ENCODE peak calls at places on chromosomes 4 and X, in ten cellular contexts. D is fibroblast of mammary gland; R is IMR-90; H is CD8-positive, alpha-beta T cell; U is hepatocyte; B is CD4-positive, alpha-beta T cell; E is lower leg skin; I is ascending aorta; N is omental fat pad; G is breast epithelium. Q is an unnamed sample.
A peak's percentile ranks its signal among the peaks of the same experiment; 100 is the strongest.

GRCh38 chr4:41746025-41746439 is 2.5 kb downstream of the PHOX2B start:
- DNase-seq in R (no peak), D (no peak), G (no peak), N (no peak), I (no peak), H (no peak), B (no peak), U (no peak), E (no peak), Q (no peak)

GRCh38 chr4:6873792-6874461 is 35.7 kb upstream of the TBC1D14 start:
- DNase-seq in E (peak; percentile 65), R (peak; percentile 62), D (peak; percentile 68), I (peak; percentile 83), H (peak; percentile 87), G (peak; percentile 68), B (peak; percentile 81), U (peak; percentile 85), N (peak; percentile 67), Q (no peak)

GRCh38 chr4:184423003-184423686 is 51.2 kb downstream of the IRF2 start:
- DNase-seq in G (no peak), I (no peak), H (no peak), E (no peak), B (no peak), N (no peak), U (no peak), R (no peak), D (no peak), Q (no peak)

GRCh38 chr4:7295917-7296660 is 103.8 kb downstream of the SORCS2 start:
- DNase-seq in B (no peak), R (peak; percentile 15), N (peak; percentile 25), G (no peak), D (peak; percentile 37), I (no peak), E (no peak), H (no peak), U (peak; percentile 29), Q (no peak)

GRCh38 chrX:85561216-85561615 is 181.8 kb upstream of the POF1B start:
- DNase-seq in U (no peak), H (no peak), R (no peak), D (no peak), N (no peak), G (no peak), I (no peak), E (no peak), B (no peak), Q (no peak)

GRCh38 chrX:95076449-95076848 is 1402.4 kb downstream of the FAM133A start:
- DNase-seq in U (peak; percentile 43), E (no peak), N (no peak), G (no peak), D (peak; percentile 60), R (peak; percentile 10), B (no peak), I (no peak), H (no peak), Q (no peak)

GRCh38 chrX:9171841-9172240 is 137.9 kb upstream of the FAM9B start:
- DNase-seq in I (no peak), G (no peak), E (no peak), D (peak; percentile 57), N (no peak), B (no peak), H (no peak), R (peak; percentile 82), U (no peak), Q (no peak)

GRCh38 chr4:89434364-89434988 is 126.9 kb upstream of the GPRIN3 start:
- DNase-seq in U (peak; percentile 34), G (no peak), D (peak; percentile 50), I (no peak), N (no peak), H (no peak), B (no peak), R (peak; percentile 35), E (no peak), Q (no peak)

GRCh38 chrX:7067266-7067665 is 80.2 kb upstream of the STS start:
- DNase-seq in D (no peak), H (no peak), N (no peak), G (no peak), U (no peak), I (no peak), R (no peak), B (no peak), E (no peak), Q (no peak)

GRCh38 chrX:7071390-7071789 is 76.1 kb upstream of the STS start:
- DNase-seq in U (no peak), D (no peak), I (no peak), H (no peak), E (no peak), R (no peak), B (no peak), G (no peak), N (no peak), Q (no peak)

GRCh38 chrX:7069556-7069955 is 78.0 kb upstream of the STS start:
- DNase-seq in I (no peak), N (no peak), U (no peak), G (no peak), E (no peak), H (no peak), B (no peak), R (no peak), D (no peak), Q (no peak)

GRCh38 chrX:7065473-7065872 is 82.0 kb upstream of the STS start:
- DNase-seq in N (no peak), B (no peak), G (no peak), H (no peak), E (no peak), I (no peak), U (no peak), R (no peak), D (no peak), Q (no peak)

GRCh38 chrX:7068939-7069367 is 78.6 kb upstream of the STS start:
- DNase-seq in E (no peak), B (peak; percentile 0), D (no peak), U (no peak), H (no peak), G (no peak), N (no peak), R (no peak), I (no peak), Q (no peak)
- TF ChIP-seq CTCF in E (no peak), B (peak; percentile 24), D (peak; percentile 15), U (no peak), H (no peak), G (no peak), N (no peak), R (no peak), I (no peak), Q (no peak)

GRCh38 chr4:153792893-153793227 is 4.0 kb upstream of the SFRP2 start:
- DNase-seq in H (no peak), N (no peak), B (no peak), E (no peak), D (no peak), I (no peak), R (no peak), U (no peak), G (no peak), Q (no peak)

GRCh38 chr4:153789741-153790651 is 1.1 kb upstream of the SFRP2 start:
- DNase-seq in N (no peak), D (peak; percentile 76), I (no peak), H (no peak), G (no peak), R (no peak), E (no peak), B (no peak), U (no peak), Q (no peak)

GRCh38 chr4:153794001-153794400 is 5.1 kb upstream of the SFRP2 start:
- DNase-seq in E (no peak), D (no peak), N (no peak), R (no peak), B (no peak), I (no peak), U (peak; percentile 43), G (no peak), H (no peak), Q (no peak)

GRCh38 chr4:153790962-153791551 is 2.2 kb upstream of the SFRP2 start:
- DNase-seq in E (no peak), B (no peak), I (no peak), R (no peak), D (peak; percentile 64), U (peak; percentile 68), H (no peak), N (no peak), G (no peak), Q (no peak)

DNA sequence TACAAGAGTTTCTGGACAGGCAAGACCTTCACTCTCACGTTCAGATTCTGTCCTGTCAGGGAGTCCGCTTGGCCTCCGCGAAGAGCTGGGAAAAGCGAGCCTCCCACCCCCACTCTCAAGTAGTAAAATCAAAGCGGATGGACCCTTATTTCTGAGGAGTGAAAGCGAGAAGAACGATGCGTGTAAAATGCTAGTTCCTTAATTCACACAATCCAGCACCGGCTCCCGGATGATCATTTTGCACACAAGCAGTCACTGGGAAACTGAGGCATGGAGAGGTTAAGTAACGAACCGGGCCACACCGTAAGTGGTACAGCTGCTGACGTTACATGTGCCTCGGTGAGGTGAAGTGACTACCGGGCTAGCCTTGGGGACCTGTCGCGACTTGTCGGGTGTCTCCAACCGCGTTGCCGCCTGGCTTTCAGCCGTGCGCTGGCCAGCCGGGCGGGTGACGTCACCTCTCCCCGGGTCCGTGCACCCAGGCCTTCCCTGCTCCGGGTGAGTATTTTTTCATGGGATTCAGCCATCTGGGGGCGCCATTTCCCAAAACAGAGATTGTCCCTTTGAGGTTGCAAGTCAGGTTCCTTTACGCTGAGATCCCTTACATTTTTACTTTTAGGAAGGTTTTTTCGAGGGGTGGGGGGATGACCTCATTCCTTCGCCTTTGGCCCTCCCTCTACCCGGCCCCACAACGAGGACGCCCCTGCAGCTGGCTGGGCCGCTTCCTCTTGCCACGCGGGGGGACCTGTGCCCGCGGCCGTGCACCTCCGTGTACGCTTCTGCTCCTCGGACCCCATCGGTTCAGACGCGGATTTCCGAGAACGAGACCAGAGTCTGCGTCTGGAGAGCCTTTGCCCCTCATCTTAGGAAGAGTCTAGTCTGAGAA is 3.4 kb upstream of the SFRP2 start:
- DNase-seq in I (no peak), U (peak; percentile 78), R (no peak), D (peak; percentile 82), E (no peak), H (no peak), G (no peak), B (no peak), N (peak; percentile 62), Q (no peak)
- TF ChIP-seq CTCF in I (no peak), U (peak; percentile 64), R (no peak), D (peak; percentile 53), E (no peak), H (no peak), G (no peak), B (no peak), N (no peak), Q (no peak)

GRCh38 chr4:151409470-151410313 is 716 bp downstream of the FHIP1A start:
- DNase-seq in R (no peak), B (no peak), H (no peak), E (no peak), I (no peak), G (no peak), N (no peak), D (peak; percentile 12), U (peak; percentile 59), Q (no peak)

GRCh38 chr4:151407466-151408379 is 1.3 kb upstream of the FHIP1A start:
- DNase-seq in U (peak; percentile 57), B (no peak), D (no peak), G (peak; percentile 62), H (peak; percentile 16), N (no peak), R (no peak), E (peak; percentile 24), I (peak; percentile 63), Q (peak; percentile 63)

GRCh38 chr4:151408380-151408629 is 671 bp upstream of the FHIP1A start:
- DNase-seq in D (no peak), I (no peak), U (no peak), E (no peak), H (no peak), G (no peak), R (no peak), B (no peak), N (no peak), Q (no peak)

GRCh38 chr4:151407018-151407417 is 2.0 kb upstream of the FHIP1A start:
- DNase-seq in N (no peak), U (no peak), I (no peak), E (no peak), R (no peak), B (no peak), D (no peak), G (no peak), H (no peak), Q (no peak)

DNA sequence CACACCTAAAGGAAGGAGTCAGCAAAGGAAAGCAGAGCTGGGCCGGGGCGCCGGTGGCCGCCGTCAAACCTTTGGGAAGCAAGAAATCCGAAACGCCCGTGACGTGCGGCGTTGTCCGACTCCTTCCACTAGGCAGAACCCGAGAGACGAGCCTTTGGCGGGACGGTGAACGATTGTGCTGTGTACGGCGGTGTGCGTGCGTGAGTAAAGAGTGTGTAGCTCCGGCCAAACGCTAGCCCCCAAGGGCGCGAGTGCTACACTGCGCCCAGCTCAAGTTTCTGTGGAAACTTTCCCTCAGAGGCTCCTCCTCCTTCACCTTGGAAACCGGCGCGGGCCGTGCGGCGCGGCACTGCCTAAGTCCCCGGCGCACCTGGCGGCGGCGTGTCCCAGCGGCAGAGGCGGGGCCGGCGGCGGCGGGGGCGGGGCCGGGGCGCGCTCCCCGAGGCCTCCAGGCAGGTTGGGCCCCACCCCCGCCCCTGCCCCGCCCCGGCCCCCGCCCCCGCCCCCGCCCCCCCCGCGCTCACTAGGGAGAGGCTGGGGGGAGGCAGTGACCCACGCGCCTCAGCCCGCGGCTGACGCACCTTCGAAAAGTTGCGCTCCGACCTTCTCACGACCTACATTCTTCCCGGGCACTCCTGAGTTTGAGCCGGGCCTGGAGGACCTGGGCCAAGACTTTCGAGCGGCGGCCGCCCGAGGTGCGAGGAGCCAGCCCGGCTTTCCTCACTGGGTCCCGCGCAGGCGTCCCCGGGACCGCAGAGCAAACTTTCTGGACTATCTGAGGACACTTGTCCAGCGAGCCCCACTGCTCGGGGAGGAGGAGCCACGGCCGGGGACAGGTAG is at the start of gene FHIP1A:
- DNase-seq in H (peak; percentile 80), N (peak; percentile 48), I (peak; percentile 85), U (peak; percentile 97), G (peak; percentile 88), D (peak; percentile 59), B (peak; percentile 73), R (peak; percentile 53), E (peak; percentile 70), Q (peak; percentile 45)
- TF ChIP-seq CTCF in H (no peak), N (no peak), I (no peak), U (peak; percentile 30), G (peak; percentile 11), D (no peak), B (no peak), R (peak; percentile 11), E (no peak), Q (no peak)

DNA sequence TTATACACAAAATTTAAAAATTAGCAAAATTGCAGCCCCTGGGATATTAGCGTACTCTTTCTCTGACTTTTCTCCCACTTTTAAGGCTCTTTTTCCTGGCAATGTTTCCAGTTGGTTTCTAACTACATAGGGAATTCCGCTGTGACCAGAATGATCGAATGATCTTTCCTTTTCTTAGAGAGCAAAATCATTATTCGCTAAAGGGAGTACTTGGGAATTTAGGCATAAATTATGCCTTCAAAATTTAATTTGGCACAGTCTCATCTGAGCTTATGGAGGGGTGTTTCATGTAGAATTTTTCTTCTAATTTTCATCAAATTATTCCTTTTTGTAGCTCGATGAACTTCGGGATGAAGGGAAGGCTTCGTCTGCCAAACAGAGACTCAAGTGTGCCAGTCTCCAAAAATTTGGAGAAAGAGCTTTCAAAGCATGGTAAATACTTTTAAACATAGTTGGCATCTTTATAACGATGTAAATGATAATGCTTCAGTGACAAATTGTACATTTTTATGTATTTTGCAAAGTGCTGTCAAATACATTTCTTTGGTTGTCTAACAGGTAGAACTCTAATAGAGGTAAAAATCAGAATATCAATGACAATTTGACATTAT is 6.0 kb downstream of the ALB start:
- DNase-seq in N (no peak), U (no peak), B (no peak), H (no peak), E (no peak), R (no peak), D (no peak), G (no peak), I (no peak), Q (no peak)
- TF ChIP-seq CTCF in N (no peak), U (no peak), B (no peak), H (no peak), E (no peak), R (no peak), D (no peak), G (no peak), I (no peak), Q (no peak)